ENCODE peak calls at places on chromosomes 7 and 10, in four cellular contexts. S is HCT116; D is RPMI8226; Q is activated T-helper 9 cell treated with anti-CD3 and anti-CD28 coated beads, Interleukin-2, amount 50 U/mL, for 16 hours. R is an unnamed sample.

GRCh38 chr7:148110097-148110868 is 480.3 kb upstream of the C7orf33 start:
- DNase-seq in S (no peak), D (peak), Q (no peak), R (no peak)

GRCh38 chr7:2969398-2970306 is 74.0 kb downstream of the CARD11 start:
- DNase-seq in S (no peak), D (no peak), Q (no peak), R (no peak)

GRCh38 chr10:78454123-78454645 is 420.5 kb downstream of the RPS24 start:
- DNase-seq in S (no peak), D (no peak), Q (no peak), R (no peak)

GRCh38 chr7:39958038-39958437 is 8.0 kb downstream of the CDK13 start:
- DNase-seq in S (no peak), D (no peak), Q (no peak), R (no peak)

GRCh38 chr10:14659626-14660196 is 115.0 kb downstream of the FAM107B start:
- DNase-seq in S (no peak), D (peak), Q (peak), R (no peak)

GRCh38 chr10:45646384-45647050 is 26.1 kb downstream of the ZFAND4 start:
- DNase-seq in S (no peak), D (no peak), Q (no peak), R (no peak)

GRCh38 chr7:1846331-1847065 is 176.4 kb downstream of the ELFN1 start:
- DNase-seq in S (no peak), D (no peak), Q (no peak), R (peak)

GRCh38 chr10:119675483-119676170 is 24.4 kb downstream of the BAG3 start:
- DNase-seq in S (no peak), D (no peak), Q (no peak), R (no peak)

GRCh38 chr7:20393021-20394015 is 62.6 kb downstream of the ITGB8 start:
- DNase-seq in S (no peak), D (no peak), Q (no peak), R (no peak)

GRCh38 chr10:8069108-8069507 is 14.6 kb downstream of the GATA3 start:
- DNase-seq in S (no peak), D (no peak), Q (no peak), R (no peak)

GRCh38 chr7:80450621-80451308 is 61.1 kb downstream of the GNAT3 start:
- DNase-seq in S (no peak), D (no peak), Q (no peak), R (no peak)

R was measured in thyroid gland.